ENCODE peak calls at places on chromosomes 12 and 14, in seven cellular contexts. P is colonic mucosa, L is WTC11, I is IMR-90, W is PC-3, C is lower lobe of right lung, K is CD14-positive monocyte. U is an unnamed sample.

GRCh38 chr14:103130965-103131364 is 7.7 kb downstream of the TNFAIP2 start:
- DNase-seq in I (peak), P (no peak), W (peak), C (no peak), L (no peak), K (no peak), U (peak)

GRCh38 chr14:31926652-31927347 is 150.3 kb upstream of the ARHGAP5 start:
- DNase-seq in L (no peak), C (no peak), W (no peak), I (peak), K (no peak), P (no peak), U (no peak)

GRCh38 chr12:52280796-52281560 is 6.5 kb downstream of the KRT86 start:
- DNase-seq in L (no peak), P (peak), W (peak), I (peak), K (no peak), C (peak), U (peak)

GRCh38 chr12:111100003-111100402 is 179.6 kb upstream of the MYL2 start:
- DNase-seq in C (no peak), P (no peak), I (no peak), W (no peak), K (no peak), L (no peak), U (no peak)

GRCh38 chr14:90675399-90675798 is 140.8 kb downstream of the TTC7B start:
- DNase-seq in K (no peak), I (peak), C (no peak), P (no peak), W (peak), L (no peak), U (no peak)

GRCh38 chr14:82079553-82079952 is 545.9 kb upstream of the SEL1L start:
- DNase-seq in P (no peak), C (no peak), I (no peak), K (no peak), W (no peak), L (no peak), U (no peak)

GRCh38 chr12:19539836-19540235 is 100.5 kb downstream of the AEBP2 start:
- DNase-seq in C (no peak), K (no peak), P (no peak), I (no peak), W (no peak), L (no peak), U (peak)

GRCh38 chr12:132400011-132400641 is 70.7 kb upstream of the GALNT9 start:
- DNase-seq in P (no peak), I (no peak), W (no peak), C (peak), L (peak), K (peak), U (no peak)

GRCh38 chr12:49108958-49109404 is 1.7 kb downstream of the LMBR1L start:
- DNase-seq in K (no peak), W (no peak), C (peak), I (peak), P (peak), L (no peak), U (no peak)

GRCh38 chr14:104784846-104785707 is 10.5 kb downstream of the AKT1 start:
- DNase-seq in W (no peak), K (no peak), C (peak), L (no peak), I (no peak), P (no peak), U (no peak)

GRCh38 chr14:104750658-104751057 is 2.3 kb upstream of the SIVA1 start:
- DNase-seq in C (no peak), P (no peak), I (no peak), L (no peak), W (peak), K (no peak), U (no peak)

GRCh38 chr12:10205251-10205807 is 7.3 kb upstream of the GABARAPL1 start:
- DNase-seq in P (no peak), W (peak), I (peak), C (no peak), L (no peak), K (no peak), U (peak)

GRCh38 chr14:83816755-83817154 is 1713.2 kb upstream of the FLRT2 start:
- DNase-seq in L (no peak), W (peak), P (no peak), K (no peak), C (no peak), I (peak), U (peak)

GRCh38 chr12:121872546-121873223 is 14.0 kb upstream of the HPD start:
- DNase-seq in I (peak), L (no peak), K (no peak), W (peak), C (no peak), P (peak), U (peak)

GRCh38 chr12:128026696-128027574 is 240.0 kb upstream of the TMEM132C start:
- DNase-seq in P (peak), W (no peak), I (no peak), K (no peak), L (no peak), C (no peak), U (no peak)

DNA sequence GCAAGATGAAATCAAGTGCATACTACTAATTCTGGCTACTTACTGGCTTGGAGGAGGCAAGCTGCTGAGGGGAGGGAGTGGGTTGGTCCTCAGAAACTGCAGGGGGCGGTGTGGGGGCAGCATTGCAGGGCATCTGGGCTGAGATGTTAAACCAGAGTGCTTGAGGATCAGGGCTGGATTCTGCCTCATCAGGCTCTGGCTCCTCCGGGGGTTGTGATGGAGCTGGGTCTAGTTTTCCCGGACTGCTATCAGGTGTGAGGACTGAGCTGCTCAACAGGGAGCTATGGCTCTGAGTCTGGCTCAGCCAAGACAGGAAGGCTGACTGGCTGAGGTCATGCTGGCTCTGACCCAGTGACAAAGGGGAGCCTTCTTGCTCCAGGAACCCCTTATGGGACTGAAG is 28.6 kb downstream of the BAZ2A start:
- DNase-seq in K (no peak), L (peak), C (no peak), I (no peak), W (peak), P (peak), U (no peak)
- TF ChIP-seq CTCF in K (no peak), L (no peak), C (no peak), I (no peak), W (peak), P (no peak), U (peak)

GRCh38 chr14:92885279-92886061 is 37.5 kb upstream of the CHGA start:
- DNase-seq in W (no peak), C (no peak), I (no peak), P (no peak), K (no peak), L (no peak), U (no peak)
- TF ChIP-seq CTCF in W (no peak), C (no peak), I (no peak), P (no peak), K (no peak), L (no peak), U (no peak)

GRCh38 chr12:98725481-98726247 is 80.6 kb downstream of the APAF1 start:
- DNase-seq in L (peak), W (peak), C (no peak), I (peak), P (no peak), K (no peak), U (peak)
- TF ChIP-seq CTCF in L (peak), W (peak), C (no peak), I (peak), P (peak), K (no peak), U (peak)

GRCh38 chr12:5076761-5077160 is 33.1 kb downstream of the KCNA5 start:
- DNase-seq in W (no peak), I (no peak), L (no peak), C (no peak), P (no peak), K (no peak), U (no peak)

GRCh38 chr12:5071496-5071895 is 27.8 kb downstream of the KCNA5 start:
- DNase-seq in I (no peak), W (no peak), L (no peak), K (no peak), C (no peak), P (no peak), U (no peak)

GRCh38 chr12:5072326-5072725 is 28.6 kb downstream of the KCNA5 start:
- DNase-seq in W (no peak), C (no peak), P (no peak), K (no peak), I (no peak), L (no peak), U (no peak)

GRCh38 chr12:5073054-5073453 is 29.4 kb downstream of the KCNA5 start:
- DNase-seq in P (no peak), L (no peak), I (no peak), W (no peak), K (no peak), C (no peak), U (no peak)

DNA sequence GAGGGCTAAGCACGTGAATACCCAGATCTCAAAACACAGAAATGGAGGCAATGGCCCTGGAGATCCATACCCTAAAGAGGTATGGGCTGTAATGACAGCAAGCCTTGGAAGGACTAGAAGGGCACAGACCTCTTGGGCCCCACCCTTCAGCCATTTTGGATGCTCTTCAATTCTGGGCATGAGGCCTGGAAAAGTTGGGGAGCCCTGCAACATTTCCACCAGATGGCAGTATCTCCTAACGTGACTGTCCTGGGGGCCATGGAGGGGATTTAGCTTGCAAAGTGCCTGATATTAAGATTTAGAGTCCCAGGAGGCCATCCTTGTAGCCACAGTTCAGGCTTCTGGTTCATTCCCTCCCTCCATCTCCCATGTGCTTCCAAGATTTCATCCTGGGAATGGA is 30.2 kb downstream of the KCNA5 start:
- DNase-seq in K (no peak), L (peak), C (no peak), I (peak), W (no peak), P (no peak), U (no peak)
- TF ChIP-seq CTCF in K (no peak), L (no peak), C (no peak), I (peak), W (peak), P (no peak), U (no peak)

GRCh38 chr14:65287264-65288131 is 125.0 kb upstream of the FUT8 start:
- DNase-seq in W (no peak), I (no peak), P (no peak), L (no peak), C (no peak), K (no peak), U (no peak)
- TF ChIP-seq CTCF in W (no peak), I (no peak), P (no peak), L (no peak), C (no peak), K (no peak), U (no peak)

GRCh38 chr14:47447076-47447475 is 228.3 kb downstream of the MDGA2 start:
- DNase-seq in W (no peak), C (no peak), L (no peak), I (no peak), P (no peak), K (no peak), U (no peak)

GRCh38 chr14:47438650-47439140 is 236.7 kb downstream of the MDGA2 start:
- DNase-seq in W (peak), I (no peak), L (no peak), K (no peak), P (no peak), C (no peak), U (peak)

GRCh38 chr14:47439953-47440352 is 235.5 kb downstream of the MDGA2 start:
- DNase-seq in W (no peak), K (no peak), C (no peak), L (no peak), I (no peak), P (no peak), U (no peak)

DNA sequence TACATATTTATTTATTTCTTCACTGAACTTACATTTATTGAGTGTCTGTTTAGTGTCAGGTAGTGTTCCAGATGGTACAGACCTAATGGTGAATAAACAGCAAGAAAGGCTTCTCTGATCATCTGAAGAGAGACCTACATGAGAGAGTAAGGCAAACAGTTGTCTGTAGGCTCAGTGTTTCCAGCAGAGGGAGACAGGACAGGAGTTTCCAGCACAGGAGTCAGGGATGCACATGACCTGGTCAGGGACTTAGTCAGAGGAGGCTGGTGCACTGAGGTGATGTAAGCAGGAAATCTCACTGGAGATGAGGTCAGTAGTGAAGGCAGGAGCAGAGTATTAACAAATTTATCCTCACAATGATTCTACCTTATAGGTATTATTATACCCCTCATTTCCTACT is 233.2 kb downstream of the MDGA2 start:
- DNase-seq in I (no peak), C (no peak), K (no peak), W (peak), L (peak), P (no peak), U (peak)
- TF ChIP-seq CTCF in I (no peak), C (no peak), K (no peak), W (peak), L (no peak), P (no peak), U (no peak)

GRCh38 chr14:60188115-60188514 is 22.9 kb upstream of the DHRS7 start:
- DNase-seq in C (no peak), I (no peak), L (no peak), K (no peak), W (peak), P (no peak), U (peak)
- TF ChIP-seq CTCF in C (no peak), I (no peak), L (no peak), K (no peak), W (peak), P (no peak), U (peak)

DNA sequence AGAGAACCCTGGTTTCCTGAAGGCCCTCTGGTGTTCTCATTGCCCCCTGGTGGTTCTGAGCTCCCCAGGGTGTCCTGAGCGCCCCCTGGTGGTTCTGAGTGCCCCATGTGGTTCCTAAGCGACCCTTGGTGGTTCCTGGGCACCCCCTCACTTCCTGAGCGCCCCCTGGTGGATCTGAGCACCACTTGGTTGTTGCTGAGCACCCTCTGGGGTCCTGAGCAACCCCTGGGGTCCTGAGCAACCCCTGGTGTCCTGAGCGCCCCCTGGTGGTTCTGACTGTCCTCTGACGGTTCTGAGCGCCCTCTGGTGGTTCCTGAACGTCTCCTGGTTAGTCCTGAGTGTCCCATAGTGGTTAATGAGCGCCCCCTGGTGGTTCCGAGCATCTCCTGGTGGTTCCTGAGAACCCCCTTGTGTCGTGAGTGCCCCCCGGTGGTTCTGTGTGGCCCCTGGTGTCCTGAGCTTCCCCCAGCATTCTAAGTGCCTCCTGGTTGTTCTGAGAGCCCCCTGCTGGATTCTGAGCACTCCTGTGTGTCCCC is 568.3 kb downstream of the TMEM121 start:
- DNase-seq in I (no peak), P (no peak), W (no peak), L (no peak), C (no peak), K (no peak), U (no peak)
- TF ChIP-seq CTCF in I (peak), P (peak), W (no peak), L (no peak), C (no peak), K (peak), U (no peak)

GRCh38 chr12:106956048-106956935 is 585 bp downstream of the TMEM263 start:
- DNase-seq in L (peak), K (no peak), P (peak), W (peak), I (peak), C (peak), U (peak)
- TF ChIP-seq CTCF in L (no peak), K (no peak), P (no peak), W (no peak), I (peak), C (peak), U (no peak)

U was measured in epithelial cell of esophagus.